ENCODE peak calls at places on chromosome 14, in five cellular contexts. N, H, W, X and G are unnamed samples.

GRCh38 chr14:105528859-105529505 is 2.6 kb downstream of the TMEM121 start:
- DNase-seq in N (no peak), H (no peak), W (no peak), X (no peak), G (no peak)

GRCh38 chr14:35159742-35160409 is 37.5 kb downstream of the PRORP start:
- DNase-seq in N (peak), H (no peak), W (no peak), X (peak), G (no peak)

GRCh38 chr14:52405314-52405713 is 91.2 kb downstream of the PTGER2 start:
- DNase-seq in N (no peak), H (no peak), W (no peak), X (no peak), G (no peak)

GRCh38 chr14:41830679-41831078 is 224.0 kb downstream of the LRFN5 start:
- DNase-seq in N (no peak), H (peak), W (no peak), X (peak), G (no peak)

GRCh38 chr14:104320611-104321086 is 182.3 kb downstream of the KIF26A start:
- DNase-seq in N (no peak), H (no peak), W (no peak), X (no peak), G (no peak)

GRCh38 chr14:90114554-90114953 is 52.8 kb downstream of the KCNK13 start:
- DNase-seq in N (no peak), H (peak), W (no peak), X (no peak), G (peak)

GRCh38 chr14:77865455-77865854 is 65.5 kb downstream of the ADCK1 start:
- DNase-seq in N (no peak), H (no peak), W (no peak), X (no peak), G (no peak)

GRCh38 chr14:28308727-28309126 is 457.9 kb upstream of the FOXG1 start:
- DNase-seq in N (no peak), H (no peak), W (no peak), X (no peak), G (no peak)

GRCh38 chr14:85443001-85443400 is 86.9 kb upstream of the FLRT2 start:
- DNase-seq in N (no peak), H (no peak), W (no peak), X (peak), G (no peak)

GRCh38 chr14:100548295-100548655 is 38.9 kb downstream of the BEGAIN start:
- DNase-seq in N (no peak), H (no peak), W (no peak), X (no peak), G (no peak)

GRCh38 chr14:97058071-97058470 is 260.9 kb downstream of the VRK1 start:
- DNase-seq in N (no peak), H (no peak), W (no peak), X (no peak), G (no peak)

GRCh38 chr14:61533513-61534255 is 161.6 kb upstream of the HIF1A start:
- DNase-seq in N (no peak), H (no peak), W (no peak), X (no peak), G (no peak)

GRCh38 chr14:23861666-23862065 is 91.9 kb upstream of the DHRS4 start:
- DNase-seq in N (no peak), H (no peak), W (no peak), X (no peak), G (no peak)

GRCh38 chr14:93790966-93791365 is 2.7 kb upstream of the PRIMA1 start:
- DNase-seq in N (no peak), H (no peak), W (no peak), X (no peak), G (no peak)